ENCODE peak calls at places on chromosomes 13 and 19, in eight cellular contexts. C, T, D, K, N, J, H and G are unnamed samples.

GRCh38 chr19:12779162-12779993 is 4.0 kb upstream of the HOOK2 start:
- DNase-seq in H (no peak), D (peak), K (peak), C (peak), T (peak), N (no peak), J (no peak), G (no peak)

GRCh38 chr13:73465629-73465974 is 406.8 kb downstream of the KLF5 start:
- DNase-seq in D (peak), H (no peak), C (no peak), K (peak), T (no peak), J (peak), N (peak), G (no peak)

GRCh38 chr13:93416943-93417342 is 190.3 kb downstream of the GPC6 start:
- DNase-seq in H (no peak), N (no peak), C (no peak), T (no peak), K (no peak), J (no peak), D (peak), G (no peak)

GRCh38 chr19:4233282-4233853 is 4.0 kb downstream of the EBI3 start:
- DNase-seq in N (no peak), J (peak), K (peak), T (no peak), C (peak), H (no peak), D (peak), G (peak)

GRCh38 chr13:113935081-113935511 is 38.8 kb downstream of the C13orf46 start:
- DNase-seq in D (no peak), K (no peak), C (no peak), J (no peak), N (no peak), H (no peak), T (no peak), G (no peak)

GRCh38 chr19:11091343-11092153 is 2.3 kb downstream of the LDLR start:
- DNase-seq in J (peak), N (peak), D (peak), H (peak), K (peak), T (peak), C (no peak), G (no peak)

GRCh38 chr19:48560095-48560530 is 8.1 kb downstream of the SULT2B1 start:
- DNase-seq in C (peak), N (no peak), T (no peak), H (no peak), D (no peak), K (no peak), J (peak), G (no peak)

GRCh38 chr19:50794778-50795664 is 4.8 kb downstream of the ACP4 start:
- DNase-seq in C (peak), T (no peak), J (peak), K (no peak), H (no peak), D (peak), N (no peak), G (peak)

GRCh38 chr13:79404361-79404760 is 1.7 kb downstream of the RBM26 start:
- DNase-seq in D (no peak), J (no peak), C (no peak), K (no peak), T (no peak), N (no peak), H (no peak), G (no peak)

GRCh38 chr19:1445932-1446712 is 3.8 kb upstream of the APC2 start:
- DNase-seq in J (no peak), H (no peak), T (no peak), C (peak), N (no peak), K (no peak), D (no peak), G (no peak)

GRCh38 chr19:55156202-55157063 is 1.1 kb downstream of the TNNI3 start:
- DNase-seq in D (peak), J (peak), N (no peak), K (peak), T (peak), H (no peak), C (peak), G (peak)

GRCh38 chr13:76822691-76823267 is 63.4 kb downstream of the KCTD12 start:
- DNase-seq in K (peak), J (peak), N (no peak), C (peak), D (peak), H (no peak), T (no peak), G (no peak)

GRCh38 chr13:44151474-44151873 is 222.2 kb upstream of the SERP2 start:
- DNase-seq in K (no peak), D (no peak), N (no peak), C (no peak), J (no peak), H (no peak), T (no peak), G (no peak)

GRCh38 chr13:103282571-103283450 is 216.6 kb upstream of the SLC10A2 start:
- DNase-seq in D (peak), C (no peak), K (peak), H (peak), N (peak), T (no peak), J (no peak), G (no peak)

GRCh38 chr13:110483386-110483785 is 78.1 kb downstream of the RAB20 start:
- DNase-seq in D (no peak), K (no peak), N (no peak), T (no peak), C (no peak), J (no peak), H (no peak), G (no peak)

GRCh38 chr13:19766637-19767036 is 16.1 kb downstream of the PSPC1 start:
- DNase-seq in K (no peak), N (no peak), H (no peak), C (no peak), T (no peak), D (no peak), J (no peak), G (no peak)

GRCh38 chr13:73672492-73672891 is 461.7 kb downstream of the KLF12 start:
- DNase-seq in D (no peak), J (peak), K (no peak), C (no peak), N (peak), H (no peak), T (no peak), G (no peak)

GRCh38 chr19:55027472-55028337 is 10.4 kb downstream of the GP6 start:
- DNase-seq in K (no peak), J (no peak), T (no peak), H (no peak), C (no peak), N (peak), D (no peak), G (no peak)

GRCh38 chr13:100674848-100675659 is 459 bp upstream of the TMTC4 start:
- DNase-seq in D (peak), N (peak), T (peak), J (peak), K (peak), C (peak), H (peak), G (peak)

GRCh38 chr19:13610042-13610691 is 103.9 kb upstream of the CACNA1A start:
- DNase-seq in C (peak), K (no peak), H (no peak), J (no peak), D (no peak), T (no peak), N (no peak), G (no peak)

GRCh38 chr19:51330366-51330765 is 11.6 kb downstream of the VSIG10L start:
- DNase-seq in N (no peak), J (no peak), H (no peak), D (no peak), K (no peak), T (no peak), C (no peak), G (no peak)

GRCh38 chr19:3852614-3853254 is 16.1 kb downstream of the ZFR2 start:
- DNase-seq in T (no peak), N (peak), J (peak), K (peak), H (no peak), D (peak), C (peak), G (no peak)

GRCh38 chr19:8395621-8396082 is 5.5 kb downstream of the RAB11B start:
- DNase-seq in D (no peak), T (no peak), K (no peak), N (no peak), J (no peak), C (no peak), H (no peak), G (no peak)

GRCh38 chr13:48500652-48501197 is 32.2 kb downstream of the RCBTB2 start:
- DNase-seq in N (peak), D (peak), J (no peak), H (peak), C (no peak), K (peak), T (no peak), G (no peak)

GRCh38 chr13:51906581-51906980 is 44.8 kb downstream of the CCDC70 start:
- DNase-seq in C (no peak), K (no peak), J (no peak), D (no peak), N (no peak), H (no peak), T (no peak), G (peak)

GRCh38 chr13:26247608-26248007 is 6.3 kb upstream of the CDK8 start:
- DNase-seq in C (no peak), T (no peak), D (no peak), H (no peak), K (no peak), N (no peak), J (no peak), G (no peak)

GRCh38 chr19:39264306-39265290 is 3.6 kb upstream of the IFNL2 start:
- DNase-seq in K (peak), J (no peak), H (no peak), T (no peak), C (no peak), D (no peak), N (no peak), G (no peak)

GRCh38 chr19:17104679-17105078 is 29.1 kb downstream of the MYO9B start:
- DNase-seq in J (no peak), N (no peak), D (no peak), C (no peak), T (no peak), H (no peak), K (no peak), G (no peak)

GRCh38 chr13:47959468-47960088 is 41.5 kb downstream of the SUCLA2 start:
- DNase-seq in T (no peak), K (no peak), N (no peak), H (no peak), D (no peak), C (no peak), J (no peak), G (no peak)

GRCh38 chr13:65844266-65844841 is 1385.8 kb downstream of the PCDH9 start:
- DNase-seq in C (peak), K (no peak), N (no peak), H (no peak), T (no peak), J (no peak), D (no peak), G (no peak)

GRCh38 chr13:22238269-22238668 is 567.4 kb downstream of the FGF9 start:
- DNase-seq in K (no peak), C (no peak), N (no peak), H (no peak), D (no peak), J (no peak), T (no peak), G (no peak)

GRCh38 chr19:35264281-35265125 is 4.3 kb upstream of the USF2 start:
- DNase-seq in J (peak), N (no peak), D (no peak), H (no peak), K (no peak), C (no peak), T (no peak), G (no peak)

GRCh38 chr19:2577722-2578335 is 101.9 kb downstream of the GADD45B start:
- DNase-seq in H (no peak), C (no peak), T (no peak), K (no peak), J (no peak), D (no peak), N (no peak), G (no peak)